ENCODE peak calls at places on chromosomes 7 and 10, in four cellular contexts. U, V, F and N are unnamed samples.

GRCh38 chr10:104273291-104273690 is 4.3 kb downstream of the GSTO2 start:
- DNase-seq in F (no peak), V (no peak), U (no peak), N (no peak)

GRCh38 chr7:148456351-148456750 is 134.2 kb upstream of the C7orf33 start:
- DNase-seq in U (no peak), V (no peak), F (no peak), N (no peak)

GRCh38 chr7:70215491-70215890 is 617.2 kb downstream of the AUTS2 start:
- DNase-seq in F (no peak), V (peak; percentile 19), U (peak; percentile 4), N (no peak)

GRCh38 chr7:31864646-31865045 is 177.6 kb downstream of the PPP1R17 start:
- DNase-seq in U (no peak), F (no peak), V (no peak), N (no peak)

GRCh38 chr10:43782814-43783213 is 134.1 kb upstream of the ZNF32 start:
- DNase-seq in F (no peak), V (no peak), U (no peak), N (no peak)

GRCh38 chr10:45425628-45426563 is 51.9 kb downstream of the ALOX5 start:
- DNase-seq in F (peak; percentile 78), U (no peak), V (peak; percentile 19), N (no peak)

GRCh38 chr10:72058989-72059842 is 29.1 kb downstream of the SPOCK2 start:
- DNase-seq in V (no peak), F (no peak), U (peak; percentile 51), N (no peak)

GRCh38 chr7:93804726-93805125 is 85.8 kb downstream of the TFPI2 start:
- DNase-seq in U (no peak), V (no peak), F (no peak), N (no peak)

GRCh38 chr10:29067161-29067560 is 221.7 kb upstream of the LYZL1 start:
- DNase-seq in U (peak; percentile 58), V (no peak), F (no peak), N (no peak)

GRCh38 chr7:33043875-33044718 is 18.5 kb downstream of the NT5C3A start:
- DNase-seq in V (no peak), F (peak; percentile 28), U (peak; percentile 50), N (no peak)

DNA sequence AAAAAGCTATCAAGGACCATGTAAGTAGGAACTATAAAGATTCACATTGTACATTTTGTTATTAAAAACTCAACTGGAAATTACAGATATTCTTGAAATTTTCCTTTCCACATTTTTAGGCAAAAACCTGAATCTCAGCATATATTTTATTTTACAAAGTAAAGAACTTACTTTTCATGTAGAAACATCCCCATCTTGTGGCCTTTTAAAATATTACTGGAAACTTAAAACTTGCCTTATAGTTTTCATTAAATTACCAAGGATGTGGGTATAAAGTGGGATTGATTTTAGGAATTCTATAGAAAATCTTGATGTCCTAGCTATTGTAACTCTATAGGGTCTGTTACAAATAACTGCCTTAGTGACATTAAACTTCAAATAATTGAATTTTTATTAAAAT is 10.6 kb downstream of the DBF4 start:
- DNase-seq in F (no peak), U (peak; percentile 68), V (no peak), N (no peak)
- TF ChIP-seq CTCF in F (peak; percentile 43), U (peak; percentile 29), V (no peak), N (peak; percentile 47)

GRCh38 chr10:15898046-15898445 is 37.7 kb upstream of the MINDY3 start:
- DNase-seq in U (peak; percentile 22), F (no peak), V (no peak), N (no peak)
- TF ChIP-seq CTCF in U (peak; percentile 45), F (no peak), V (no peak), N (peak; percentile 38)

DNA sequence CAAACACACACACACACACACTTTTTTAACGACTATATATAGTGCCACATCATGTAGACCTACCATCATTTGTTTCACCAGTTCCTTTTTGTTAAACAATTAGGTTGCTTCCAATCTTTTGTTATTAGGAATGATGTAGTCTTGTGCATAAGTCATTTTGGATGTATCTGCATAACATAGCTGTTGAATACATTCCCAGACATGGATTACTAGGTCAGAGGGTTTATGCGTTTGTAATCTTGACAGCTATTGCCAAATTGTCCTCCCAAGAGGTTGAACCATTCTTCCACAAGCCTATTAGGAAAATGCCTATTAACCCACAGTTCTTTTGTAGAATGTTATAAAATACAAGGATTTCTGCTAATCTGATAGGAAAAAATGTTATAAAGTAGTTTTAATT is 87.3 kb downstream of the PALS2 start:
- DNase-seq in F (no peak), V (no peak), U (peak; percentile 81), N (no peak)
- TF ChIP-seq CTCF in F (no peak), V (no peak), U (no peak), N (no peak)

DNA sequence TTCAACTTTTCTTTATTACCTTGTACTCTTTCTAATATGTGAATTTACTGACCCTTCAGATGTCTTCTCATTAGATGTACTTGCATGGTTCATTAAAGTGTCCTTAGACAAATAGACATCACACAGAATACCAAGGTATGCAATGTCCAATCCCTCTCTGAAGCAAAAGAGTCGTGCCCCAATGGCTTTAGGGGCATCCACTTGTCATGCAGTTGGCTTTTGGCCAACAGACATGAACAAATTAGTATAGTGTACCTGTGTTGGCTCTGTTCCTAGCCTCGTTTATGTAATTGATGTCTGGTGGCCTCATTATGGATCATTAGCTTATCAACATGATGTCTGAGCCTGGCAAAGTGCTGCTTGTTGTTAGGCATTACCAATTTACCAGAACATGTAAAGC is 44.4 kb upstream of the FOXP2 start:
- DNase-seq in U (no peak), F (no peak), V (no peak), N (no peak)
- TF ChIP-seq CTCF in U (no peak), F (no peak), V (no peak), N (no peak)